ENCODE peak calls at places on chromosomes 13 and 19, in five cellular contexts. J is pancreas, A is fibroblast of lung, I is PC-3, M is fibroblast of mammary gland. G is an unnamed sample.

GRCh38 chr19:33634361-33635091 is 12.8 kb downstream of the CHST8 start:
- DNase-seq in J (no peak), A (no peak), I (no peak), M (no peak), G (no peak)

GRCh38 chr13:25846227-25846984 is 205.4 kb downstream of the SHISA2 start:
- DNase-seq in J (no peak), A (no peak), I (peak), M (no peak), G (no peak)

GRCh38 chr13:83221256-83221655 is 661.0 kb downstream of the SLITRK1 start:
- DNase-seq in J (no peak), A (no peak), I (peak), M (peak), G (peak)

GRCh38 chr19:35673121-35673804 is 6.9 kb downstream of the UPK1A start:
- DNase-seq in J (no peak), A (peak), I (no peak), M (peak), G (no peak)

GRCh38 chr13:99293178-99293577 is 14.0 kb downstream of the GPR183 start:
- DNase-seq in J (no peak), A (no peak), I (no peak), M (no peak), G (no peak)

GRCh38 chr19:7225741-7226140 is 68.5 kb downstream of the INSR start:
- DNase-seq in J (no peak), A (no peak), I (no peak), M (no peak), G (no peak)

GRCh38 chr13:84263354-84264069 is 381.2 kb upstream of the SLITRK1 start:
- DNase-seq in J (no peak), A (no peak), I (no peak), M (no peak), G (no peak)

GRCh38 chr13:45833663-45834062 is 17.9 kb downstream of the SIAH3 start:
- DNase-seq in J (peak), A (peak), I (peak), M (peak), G (peak)

GRCh38 chr19:18961767-18962423 is 20.9 kb upstream of the HOMER3 start:
- DNase-seq in J (no peak), A (no peak), I (peak), M (no peak), G (no peak)

GRCh38 chr19:55321466-55321865 is 3.7 kb downstream of the TMEM150B start:
- DNase-seq in J (no peak), A (no peak), I (no peak), M (no peak), G (no peak)

GRCh38 chr19:6412111-6412999 is 12.3 kb downstream of the KHSRP start:
- DNase-seq in J (no peak), A (peak), I (peak), M (no peak), G (no peak)

GRCh38 chr13:100506600-100507422 is 81.8 kb downstream of the GGACT start:
- DNase-seq in J (no peak), A (no peak), I (no peak), M (peak), G (no peak)

GRCh38 chr13:52646967-52647366 is 4.7 kb downstream of the HNRNPA1L2 start:
- DNase-seq in J (no peak), A (no peak), I (no peak), M (no peak), G (no peak)

GRCh38 chr19:40302224-40303011 is 17.3 kb upstream of the AKT2 start:
- DNase-seq in J (no peak), A (no peak), I (no peak), M (no peak), G (no peak)

GRCh38 chr13:103931396-103931795 is 865.2 kb upstream of the SLC10A2 start:
- DNase-seq in J (no peak), A (no peak), I (no peak), M (no peak), G (no peak)

GRCh38 chr19:35421362-35421761 is 26.7 kb upstream of the FFAR2 start:
- DNase-seq in J (peak), A (no peak), I (no peak), M (no peak), G (no peak)

DNA sequence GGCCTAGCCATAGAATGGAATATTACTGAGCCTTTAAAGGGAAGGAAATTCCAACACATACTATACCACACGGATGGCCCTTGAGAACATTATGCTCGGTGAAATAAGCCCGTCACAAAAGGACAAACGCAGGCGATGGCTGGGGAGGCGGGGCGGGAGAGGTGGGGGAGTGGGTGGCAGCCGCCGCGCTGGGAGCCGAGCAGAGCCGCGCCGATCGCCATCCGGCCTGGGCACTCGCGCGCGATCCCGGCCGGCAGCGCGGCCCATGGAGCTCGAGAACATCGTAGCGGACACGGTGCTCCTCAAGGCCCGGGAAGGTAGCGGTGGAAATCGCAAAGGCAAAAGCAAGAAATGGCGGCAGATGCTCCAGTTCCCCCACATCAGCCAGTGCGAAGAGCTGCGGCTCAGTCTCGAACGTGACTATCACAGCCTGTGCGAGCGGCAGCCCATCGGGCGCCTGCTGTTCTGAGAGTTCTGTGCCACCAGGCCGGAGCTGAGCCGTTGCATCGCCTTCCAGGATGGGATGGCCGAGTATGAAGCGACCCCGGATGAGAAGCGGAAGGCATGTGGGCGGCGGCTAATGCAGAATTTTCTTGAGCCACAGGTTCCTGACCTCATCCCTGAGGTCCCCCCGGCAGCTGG is 140.1 kb downstream of the ZDHHC20 start:
- DNase-seq in J (no peak), A (no peak), I (no peak), M (no peak), G (no peak)
- H3K4me3 ChIP-seq in J (no peak), A (peak), I (no peak), M (peak), G (peak)

GRCh38 chr19:9435279-9436268 is at the start of gene ZNF266:
- DNase-seq in J (peak), A (peak), I (peak), M (peak), G (peak)

GRCh38 chr19:9430444-9430843 is 4.9 kb downstream of the ZNF266 start:
- DNase-seq in J (no peak), A (no peak), I (no peak), M (no peak), G (no peak)

GRCh38 chr19:9431475-9431874 is 3.9 kb downstream of the ZNF266 start:
- DNase-seq in J (no peak), A (peak), I (peak), M (peak), G (no peak)

GRCh38 chr19:9436358-9436757 is 985 bp upstream of the ZNF266 start:
- DNase-seq in J (no peak), A (no peak), I (no peak), M (no peak), G (no peak)
- H3K4me3 ChIP-seq in J (no peak), A (peak), I (peak), M (no peak), G (no peak)

GRCh38 chr13:62483774-62484173 is 1068.1 kb upstream of the PCDH20 start:
- DNase-seq in J (no peak), A (no peak), I (no peak), M (no peak), G (no peak)
- H3K4me3 ChIP-seq in J (no peak), A (no peak), I (no peak), M (no peak), G (no peak)

GRCh38 chr19:36707134-36707533 is 19.7 kb downstream of the ZNF567 start:
- DNase-seq in J (no peak), A (no peak), I (no peak), M (no peak), G (no peak)
- H3K4me3 ChIP-seq in J (no peak), A (no peak), I (no peak), M (no peak), G (no peak)

GRCh38 chr13:72850959-72851677 is 69.2 kb downstream of the PIBF1 start:
- DNase-seq in J (peak), A (no peak), I (no peak), M (no peak), G (no peak)
- H3K4me3 ChIP-seq in J (no peak), A (no peak), I (no peak), M (no peak), G (no peak)

GRCh38 chr19:41531438-41532311 is 44.3 kb upstream of the CEACAM21 start:
- DNase-seq in J (peak), A (peak), I (no peak), M (peak), G (no peak)
- H3K4me3 ChIP-seq in J (no peak), A (peak), I (no peak), M (no peak), G (no peak)

DNA sequence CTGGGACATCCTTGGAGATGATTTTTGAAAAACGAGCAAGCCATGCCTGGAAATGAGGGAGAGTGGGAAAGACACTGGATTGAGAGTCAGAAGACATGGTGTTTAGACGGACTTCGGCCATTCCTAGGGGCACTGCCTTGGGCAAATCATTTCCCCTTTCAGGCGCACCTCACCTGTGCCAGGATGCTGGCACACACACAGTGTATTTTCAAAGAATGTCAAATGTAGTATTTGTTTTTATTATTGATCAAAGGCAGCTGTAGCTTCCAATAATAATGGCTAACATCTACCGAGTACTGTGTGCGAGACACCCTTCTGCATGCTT is 485.2 kb downstream of the UQCRFS1 start:
- DNase-seq in J (no peak), A (no peak), I (no peak), M (no peak), G (no peak)
- H3K4me3 ChIP-seq in J (no peak), A (no peak), I (no peak), M (no peak), G (peak)

GRCh38 chr19:41551711-41552110 is 24.3 kb upstream of the CEACAM21 start:
- DNase-seq in J (no peak), A (no peak), I (no peak), M (no peak), G (no peak)

GRCh38 chr19:41553804-41554203 is 22.2 kb upstream of the CEACAM21 start:
- DNase-seq in J (no peak), A (no peak), I (no peak), M (no peak), G (no peak)

GRCh38 chr19:41548954-41549688 is 26.8 kb upstream of the CEACAM21 start:
- DNase-seq in J (no peak), A (no peak), I (no peak), M (no peak), G (no peak)

GRCh38 chr19:41552558-41552957 is 23.4 kb upstream of the CEACAM21 start:
- DNase-seq in J (no peak), A (no peak), I (no peak), M (no peak), G (no peak)

DNA sequence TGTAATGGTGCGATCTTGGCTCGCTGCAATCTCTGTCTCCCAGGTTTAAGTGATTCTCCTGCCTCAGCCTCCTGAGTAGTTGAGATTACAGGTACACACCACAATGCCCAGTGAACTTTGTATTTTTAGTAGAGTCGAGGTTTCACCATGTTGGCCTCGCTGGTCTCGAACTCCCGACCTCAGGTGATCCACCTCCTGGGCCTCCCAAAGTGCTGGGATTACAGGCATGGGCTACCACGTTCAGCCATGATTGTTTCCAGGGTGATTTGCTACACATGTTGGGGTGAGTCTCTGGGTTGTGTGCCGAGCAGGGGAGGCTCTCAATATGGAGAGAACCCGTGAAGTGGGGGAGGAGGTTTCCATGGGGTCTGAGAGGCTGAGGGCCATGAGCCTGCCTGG is 24.8 kb upstream of the CEACAM21 start:
- DNase-seq in J (no peak), A (no peak), I (no peak), M (no peak), G (no peak)
- H3K4me3 ChIP-seq in J (no peak), A (no peak), I (no peak), M (no peak), G (no peak)

DNA sequence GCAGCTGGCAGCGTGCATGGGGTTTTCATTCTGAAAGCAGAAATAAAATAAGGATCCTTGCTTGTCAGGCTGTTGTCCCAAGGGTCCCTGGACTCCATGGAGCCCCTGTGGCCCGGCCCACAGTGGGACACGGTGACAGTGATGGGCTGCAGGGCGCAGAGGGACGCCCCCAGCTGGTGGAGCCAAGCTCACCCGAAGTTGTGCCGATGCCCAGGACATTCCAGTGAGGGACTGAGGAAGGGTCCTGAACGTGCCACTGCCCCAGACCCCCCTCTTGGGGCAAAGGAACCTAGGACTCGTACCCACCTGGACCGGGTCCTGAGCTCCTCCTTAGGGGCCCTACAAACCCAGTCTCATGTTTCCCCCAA is 35.0 kb downstream of the MYO9B start:
- DNase-seq in J (no peak), A (no peak), I (no peak), M (no peak), G (no peak)
- H3K4me3 ChIP-seq in J (no peak), A (no peak), I (no peak), M (no peak), G (no peak)